ENCODE peak calls at places on chromosome 16, in nine cellular contexts. S is PC-3, U is fibroblast of lung, J is neural progenitor cell, I is H1, E is PC-9, Q is GM23338, Y is MM.1S, C is endothelial cell of umbilical vein. B is an unnamed sample.
A peak's percentile ranks its signal among the peaks of the same experiment; 100 is the strongest.

GRCh38 chr16:89961920-89962319 is 13.4 kb downstream of the DEF8 start:
- DNase-seq in J (no peak), C (no peak), S (no peak), Y (no peak), Q (no peak), E (no peak), I (no peak), U (no peak), B (no peak)

GRCh38 chr16:77171750-77172635 is 19.0 kb upstream of the MON1B start:
- DNase-seq in Q (peak; percentile 82), S (peak; percentile 76), Y (peak; percentile 28), I (no peak), E (peak; percentile 21), J (peak; percentile 75), C (peak; percentile 76), U (peak; percentile 38), B (peak; percentile 22)

GRCh38 chr16:83581994-83582747 is 225.6 kb upstream of the HSBP1 start:
- DNase-seq in I (no peak), S (no peak), Q (peak; percentile 46), Y (no peak), C (no peak), E (no peak), J (no peak), U (no peak), B (no peak)

GRCh38 chr16:86572616-86573015 is 5.7 kb upstream of the FOXL1 start:
- DNase-seq in U (no peak), J (no peak), Q (no peak), E (no peak), I (no peak), Y (no peak), C (no peak), S (no peak), B (no peak)

GRCh38 chr16:30805370-30806169 is 18.6 kb upstream of the ZNF629 start:
- DNase-seq in J (peak; percentile 90), E (peak; percentile 87), C (peak; percentile 74), U (peak; percentile 80), Q (peak; percentile 89), Y (peak; percentile 71), I (peak; percentile 84), S (peak; percentile 71), B (peak; percentile 66)

GRCh38 chr16:69928856-69929400 is 22.2 kb upstream of the CLEC18A start:
- DNase-seq in C (no peak), Y (no peak), J (no peak), U (no peak), S (no peak), Q (no peak), I (no peak), E (no peak), B (no peak)

GRCh38 chr16:31453255-31454204 is 5.8 kb upstream of the ARMC5 start:
- DNase-seq in I (no peak), U (peak; percentile 49), Q (peak; percentile 62), C (no peak), J (peak; percentile 48), S (peak; percentile 34), Y (no peak), E (peak; percentile 78), B (peak; percentile 41)

GRCh38 chr16:56372938-56373337 is 52.4 kb downstream of the AMFR start:
- DNase-seq in U (no peak), Q (peak; percentile 7), J (no peak), I (no peak), C (no peak), S (peak; percentile 64), E (peak; percentile 28), Y (no peak), B (no peak)

GRCh38 chr16:88514526-88514925 is 55.7 kb upstream of the ZC3H18 start:
- DNase-seq in Q (no peak), S (no peak), I (no peak), Y (no peak), U (no peak), J (no peak), C (no peak), E (no peak), B (no peak)

GRCh38 chr16:80012586-80012985 is 412.0 kb upstream of the MAF start:
- DNase-seq in I (no peak), Q (peak; percentile 8), C (no peak), S (no peak), E (no peak), U (no peak), J (no peak), Y (no peak), B (no peak)

GRCh38 chr16:52435573-52435972 is 111.4 kb downstream of the TOX3 start:
- DNase-seq in Y (no peak), U (no peak), I (no peak), S (no peak), J (peak; percentile 16), C (no peak), Q (no peak), E (no peak), B (no peak)

GRCh38 chr16:56372013-56372634 is 53.2 kb downstream of the AMFR start:
- DNase-seq in E (no peak), Y (no peak), J (no peak), S (no peak), I (no peak), U (no peak), C (no peak), Q (no peak), B (no peak)

GRCh38 chr16:11181889-11182279 is 74.1 kb downstream of the SOCS1 start:
- DNase-seq in Y (no peak), U (peak; percentile 29), J (no peak), E (no peak), C (no peak), Q (no peak), S (no peak), I (no peak), B (peak; percentile 12)

GRCh38 chr16:4976611-4977145 is 18.5 kb downstream of the SEC14L5 start:
- DNase-seq in Y (no peak), I (no peak), C (no peak), S (no peak), U (no peak), Q (no peak), J (no peak), E (no peak), B (no peak)

GRCh38 chr16:85169333-85170065 is 57.2 kb upstream of the CIBAR2 start:
- DNase-seq in S (no peak), I (no peak), E (peak; percentile 26), Y (no peak), U (peak; percentile 62), Q (no peak), J (peak; percentile 71), C (no peak), B (peak; percentile 46)

GRCh38 chr16:85170066-85171003 is 58.1 kb upstream of the CIBAR2 start:
- DNase-seq in E (no peak), J (peak; percentile 39), Q (no peak), U (no peak), I (no peak), C (no peak), Y (no peak), S (no peak), B (no peak)

GRCh38 chr16:85167589-85168537 is 55.6 kb upstream of the CIBAR2 start:
- DNase-seq in Y (no peak), S (no peak), U (no peak), C (no peak), E (no peak), I (no peak), Q (peak; percentile 77), J (peak; percentile 44), B (no peak)

GRCh38 chr16:85166699-85167588 is 54.7 kb upstream of the CIBAR2 start:
- DNase-seq in C (no peak), J (no peak), Y (no peak), Q (no peak), S (no peak), E (no peak), U (no peak), I (no peak), B (no peak)

GRCh38 chr16:85168732-85169256 is 56.5 kb upstream of the CIBAR2 start:
- DNase-seq in I (peak; percentile 74), C (no peak), Y (no peak), S (peak; percentile 31), U (peak; percentile 63), E (no peak), Q (peak; percentile 76), J (peak; percentile 86), B (no peak)
- H3K27ac ChIP-seq in I (no peak overlapping the region), C (no peak overlapping the region), Y (no peak overlapping the region), S (no peak overlapping the region), U (no peak overlapping the region), E (no peak overlapping the region), Q (no peak overlapping the region), J (no peak overlapping the region), B (no peak overlapping the region)

GRCh38 chr16:8200839-8201238 is 389.5 kb downstream of the TMEM114 start:
- DNase-seq in U (no peak), Q (no peak), S (no peak), Y (no peak), C (no peak), E (no peak), I (no peak), J (no peak), B (no peak)
- TF ChIP-seq EZH2 in U (no peak), Q (no peak), S (no peak), Y (no peak), C (no peak), E (no peak), I (no peak), J (no peak), B (no peak)

GRCh38 chr16:49921106-49921505 is 65.2 kb upstream of the ZNF423 start:
- DNase-seq in Y (no peak), I (no peak), Q (no peak), J (no peak), C (no peak), E (no peak), S (no peak), U (no peak), B (no peak)

GRCh38 chr16:49920397-49920796 is 64.5 kb upstream of the ZNF423 start:
- DNase-seq in E (no peak), I (no peak), U (no peak), Q (no peak), J (no peak), Y (no peak), C (no peak), S (no peak), B (no peak)

GRCh38 chr16:49923411-49923810 is 67.5 kb upstream of the ZNF423 start:
- DNase-seq in C (no peak), I (no peak), S (no peak), U (no peak), Q (no peak), Y (no peak), E (no peak), J (no peak), B (no peak)

GRCh38 chr16:49921791-49922456 is 66.0 kb upstream of the ZNF423 start:
- DNase-seq in Y (peak; percentile 41), S (peak; percentile 52), J (peak; percentile 86), C (peak; percentile 52), U (peak; percentile 44), E (peak; percentile 25), Q (peak; percentile 90), I (peak; percentile 87), B (peak; percentile 22)

DNA sequence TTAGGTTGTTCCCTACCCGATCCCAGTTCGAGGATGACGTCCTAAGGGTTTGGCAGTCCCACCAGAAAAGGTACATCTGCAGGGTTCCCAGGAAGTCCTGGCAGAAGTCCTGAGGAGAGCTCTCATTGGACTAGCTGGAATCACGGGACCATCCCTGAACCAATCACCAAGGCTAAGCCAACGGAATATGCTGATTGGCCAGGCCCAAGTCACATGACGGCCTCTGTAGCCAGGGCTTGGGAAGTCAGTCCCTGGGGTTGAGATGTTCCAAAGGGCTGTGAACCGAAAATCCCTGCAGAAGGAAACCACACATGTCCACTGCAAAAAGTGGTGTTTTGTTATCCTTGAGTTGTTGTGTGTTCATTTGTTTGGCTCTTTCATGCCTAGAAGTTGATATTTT is 68.2 kb upstream of the ZNF423 start:
- DNase-seq in C (no peak), J (no peak), Q (peak; percentile 27), S (peak; percentile 4), I (no peak), E (no peak), U (no peak), Y (peak; percentile 11), B (no peak)
- H3K4me2 ChIP-seq in C (no peak overlapping the region), J (no peak overlapping the region), Q (no peak overlapping the region), S (no peak overlapping the region), I (no peak overlapping the region), E (no peak overlapping the region), U (no peak overlapping the region), Y (peak overlapping the region; percentile 13), B (no peak overlapping the region)

GRCh38 chr16:67885976-67886375 is 1.3 kb downstream of the NRN1L start:
- DNase-seq in Q (no peak), Y (no peak), E (no peak), U (no peak), I (no peak), C (no peak), S (no peak), J (no peak), B (no peak)
- H3K27ac ChIP-seq in Q (peak overlapping the region; percentile 55), Y (no peak overlapping the region), E (no peak overlapping the region), U (no peak overlapping the region), I (no peak overlapping the region), C (no peak overlapping the region), S (no peak overlapping the region), J (no peak overlapping the region), B (no peak overlapping the region)